ENCODE peak calls at places on chromosomes 6 and 20, in six cellular contexts. Y, U, F, G, C and P are unnamed samples.

GRCh38 chr6:160284575-160284974 is 26.0 kb upstream of the SLC22A2 start:
- DNase-seq in Y (no peak), U (no peak), G (no peak), C (no peak), F (no peak), P (no peak)

GRCh38 chr20:3980260-3981131 is 34.9 kb downstream of the RNF24 start:
- DNase-seq in G (peak), F (no peak), U (peak), C (peak), Y (peak), P (peak)

GRCh38 chr20:34531608-34532265 is 15.5 kb downstream of the DYNLRB1 start:
- DNase-seq in G (no peak), C (no peak), U (no peak), F (no peak), Y (no peak), P (no peak)

GRCh38 chr6:157885211-157885788 is 62.3 kb downstream of the SNX9 start:
- DNase-seq in C (no peak), G (no peak), F (no peak), U (no peak), Y (peak), P (no peak)

GRCh38 chr6:131917763-131918649 is 33.2 kb downstream of the CCN2 start:
- DNase-seq in G (no peak), C (no peak), F (no peak), Y (no peak), U (no peak), P (no peak)

GRCh38 chr20:47326718-47327137 is 29.8 kb downstream of the ZMYND8 start:
- DNase-seq in F (no peak), G (no peak), U (no peak), C (peak), Y (peak), P (no peak)

GRCh38 chr6:152329640-152330202 is 307.4 kb downstream of the SYNE1 start:
- DNase-seq in U (no peak), F (no peak), C (no peak), G (no peak), Y (no peak), P (peak)

GRCh38 chr6:111871725-111872520 is 1.3 kb downstream of the FYN start:
- DNase-seq in F (no peak), G (peak), C (no peak), Y (peak), U (peak), P (no peak)

GRCh38 chr6:79421001-79421411 is 116.2 kb downstream of the LCA5 start:
- DNase-seq in U (no peak), C (no peak), G (no peak), F (no peak), Y (peak), P (no peak)

GRCh38 chr20:2299301-2299700 is 3.5 kb downstream of the TGM3 start:
- DNase-seq in F (no peak), U (no peak), C (peak), G (no peak), Y (no peak), P (peak)

GRCh38 chr6:168942646-168943045 is 311.0 kb downstream of the THBS2 start:
- DNase-seq in C (no peak), U (no peak), Y (no peak), F (no peak), G (no peak), P (no peak)

GRCh38 chr6:158645064-158646022 is 800 bp upstream of the DYNLT1 start:
- DNase-seq in C (no peak), F (no peak), U (no peak), Y (no peak), G (no peak), P (no peak)

GRCh38 chr6:117451607-117452164 is 25.9 kb upstream of the ROS1 start:
- DNase-seq in Y (no peak), G (no peak), U (no peak), C (no peak), F (no peak), P (peak)

GRCh38 chr20:2756056-2756611 is 44.3 kb downstream of the CPXM1 start:
- DNase-seq in U (peak), G (peak), F (no peak), Y (peak), C (peak), P (peak)

GRCh38 chr6:41719796-41720620 is 15.4 kb downstream of the TFEB start:
- DNase-seq in Y (no peak), F (no peak), C (no peak), U (no peak), G (no peak), P (no peak)

GRCh38 chr20:19921349-19921793 is 95.8 kb upstream of the NAA20 start:
- DNase-seq in F (no peak), C (no peak), G (no peak), Y (no peak), U (no peak), P (no peak)

GRCh38 chr20:19915111-19915798 is 101.9 kb upstream of the NAA20 start:
- DNase-seq in C (no peak), F (no peak), U (no peak), Y (no peak), G (no peak), P (peak)

GRCh38 chr20:19920388-19921138 is 96.6 kb upstream of the NAA20 start:
- DNase-seq in U (peak), C (no peak), F (no peak), Y (no peak), G (no peak), P (no peak)

GRCh38 chr20:19917110-19917509 is 100.1 kb upstream of the NAA20 start:
- DNase-seq in G (no peak), Y (no peak), F (no peak), U (no peak), C (no peak), P (no peak)

DNA sequence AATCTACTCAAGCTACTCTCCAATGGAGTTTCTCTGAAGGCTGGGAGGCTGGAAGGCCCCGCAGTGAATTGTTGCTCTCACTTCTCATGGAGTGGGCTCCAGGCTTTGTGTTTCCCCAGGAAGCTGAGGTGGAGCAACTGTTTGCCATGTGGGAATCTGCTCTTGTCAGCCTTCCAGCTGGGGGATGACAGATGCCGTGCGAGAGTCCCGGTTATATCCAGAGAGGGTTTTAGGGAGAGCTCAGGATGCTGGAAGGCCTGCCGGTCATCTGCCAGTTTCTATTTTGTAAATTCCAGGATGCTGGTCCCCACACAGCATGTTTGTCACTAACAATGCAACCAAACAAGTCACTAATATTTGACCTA is 98.2 kb upstream of the NAA20 start:
- DNase-seq in U (peak), F (no peak), G (no peak), C (no peak), Y (no peak), P (no peak)
- TF ChIP-seq MYC in U (no peak), F (no peak), G (no peak), C (no peak), Y (no peak), P (no peak)

DNA sequence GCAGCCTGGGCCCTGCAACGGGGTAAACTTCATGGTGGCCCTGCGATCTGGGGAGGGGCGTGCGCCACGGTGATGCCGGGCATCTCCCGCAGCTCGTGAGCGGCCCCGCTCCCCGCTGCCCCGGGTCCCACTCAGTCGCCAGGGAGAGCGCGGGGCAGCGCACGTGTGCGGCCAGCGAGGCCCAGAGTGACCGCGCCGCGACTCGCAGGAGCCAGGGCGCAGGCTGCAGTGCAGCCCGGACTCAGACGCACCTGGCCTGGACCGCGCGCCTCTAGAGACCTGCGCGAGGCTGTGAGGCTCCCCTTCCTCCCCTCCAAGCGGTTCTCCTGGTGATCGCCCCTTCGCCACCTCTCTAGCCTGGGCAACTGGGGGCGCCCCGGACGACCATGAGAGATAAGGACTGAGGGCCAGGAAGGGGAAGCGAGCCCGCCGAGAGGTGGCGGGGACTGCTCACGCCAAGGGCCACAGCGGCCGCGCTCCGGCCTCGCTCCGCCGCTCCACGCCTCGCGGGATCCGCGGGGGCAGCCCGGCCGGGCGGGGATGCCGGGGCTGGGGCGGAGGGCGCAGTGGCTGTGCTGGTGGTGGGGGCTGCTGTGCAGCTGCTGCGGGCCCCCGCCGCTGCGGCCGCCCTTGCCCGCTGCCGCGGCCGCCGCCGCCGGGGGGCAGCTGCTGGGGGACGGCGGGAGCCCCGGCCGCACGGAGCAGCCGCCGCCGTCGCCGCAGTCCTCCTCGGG is 684 bp downstream of the BMP6 start:
- DNase-seq in C (peak), F (no peak), G (peak), U (no peak), Y (no peak), P (peak)
- H3K4me3 ChIP-seq in C (peak), F (peak), G (peak), U (peak), Y (peak), P (no peak)

DNA sequence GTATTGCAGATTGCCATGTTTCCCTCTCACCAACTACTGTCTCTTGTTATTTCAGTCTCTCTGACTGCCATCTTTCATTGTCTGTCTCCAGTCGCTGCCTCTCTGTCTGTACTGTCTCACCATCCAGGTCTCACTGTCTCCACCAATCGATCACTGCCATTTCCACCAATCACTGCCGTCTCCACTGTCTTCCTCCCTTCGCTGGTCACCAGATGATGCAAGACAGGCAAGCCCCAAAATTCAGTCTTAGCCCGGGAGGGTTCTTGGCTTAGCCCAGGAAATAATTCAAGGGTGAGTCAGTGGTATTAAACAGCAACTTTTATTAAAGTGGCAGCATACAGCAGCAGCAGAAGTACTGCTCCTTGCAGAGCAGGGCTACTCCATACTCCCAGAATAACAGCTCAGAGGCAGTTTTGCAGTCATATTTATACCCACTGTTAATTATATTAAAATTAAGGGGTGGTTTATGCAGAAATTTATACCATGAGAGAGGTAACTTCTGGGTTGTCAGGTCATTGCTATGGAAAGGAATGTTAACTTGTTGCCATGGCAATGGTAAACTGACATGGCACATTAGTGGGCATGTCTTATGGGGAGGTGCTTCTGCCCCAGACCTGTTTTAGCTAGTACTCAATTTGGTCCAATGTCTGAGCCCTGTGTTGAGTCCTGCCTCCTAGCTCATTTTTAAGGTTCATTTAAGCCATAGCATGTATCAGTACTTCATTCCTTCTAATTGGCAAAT is 23.0 kb upstream of the ECHDC1 start:
- DNase-seq in U (no peak), G (peak), Y (peak), C (peak), F (no peak), P (peak)
- TF ChIP-seq MAX in U (no peak), G (no peak), Y (no peak), C (no peak), F (no peak), P (no peak)

DNA sequence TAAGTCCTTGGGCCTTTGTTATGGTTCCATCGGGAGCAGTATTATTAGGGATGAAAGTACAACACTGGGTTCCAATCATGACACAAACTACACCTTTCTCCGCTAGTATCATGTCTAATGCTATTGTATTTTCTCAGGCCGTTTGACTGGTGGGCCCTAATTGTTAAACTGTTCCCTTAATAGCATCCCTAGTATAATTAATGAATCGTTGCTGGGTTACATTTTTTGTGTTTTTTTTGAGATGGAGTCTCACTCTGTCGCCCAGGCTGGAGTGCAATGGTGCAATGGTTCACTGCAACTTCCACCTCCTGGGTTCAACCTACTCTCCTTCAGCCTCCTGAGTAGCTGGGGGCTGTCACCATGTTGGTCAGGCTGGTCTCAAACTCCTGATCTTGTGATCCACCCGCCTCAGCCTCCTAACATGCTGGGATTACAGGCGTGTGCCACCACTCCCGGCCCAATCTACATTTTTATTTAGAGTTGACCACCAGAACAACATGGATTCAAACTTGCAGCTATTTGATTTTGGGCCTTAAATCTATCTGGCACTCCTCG is 4.1 kb upstream of the ZNFX1 start:
- DNase-seq in U (no peak), G (no peak), F (no peak), Y (no peak), C (no peak), P (peak)
- TF ChIP-seq MYC in U (no peak), G (no peak), F (no peak), Y (no peak), C (no peak), P (no peak)

GRCh38 chr20:33466303-33466646 is 22.7 kb upstream of the SNTA1 start:
- DNase-seq in C (no peak), Y (no peak), G (no peak), F (no peak), U (no peak), P (no peak)

GRCh38 chr20:33465536-33466302 is 22.2 kb upstream of the SNTA1 start:
- DNase-seq in U (peak), Y (no peak), F (no peak), C (no peak), G (no peak), P (no peak)

GRCh38 chr20:33459599-33459998 is 16.0 kb upstream of the SNTA1 start:
- DNase-seq in G (no peak), Y (no peak), U (no peak), C (no peak), F (no peak), P (no peak)

GRCh38 chr20:33463332-33464101 is 20.0 kb upstream of the SNTA1 start:
- DNase-seq in G (no peak), Y (no peak), C (no peak), U (no peak), F (no peak), P (no peak)

GRCh38 chr20:33460711-33461110 is 17.1 kb upstream of the SNTA1 start:
- DNase-seq in Y (no peak), G (no peak), C (no peak), F (no peak), U (no peak), P (no peak)
- H3K4me3 ChIP-seq in Y (no peak), G (no peak), C (no peak), F (no peak), U (no peak), P (no peak)

GRCh38 chr20:21511485-21511849 is 2.4 kb downstream of the NKX2-2 start:
- DNase-seq in U (no peak), Y (no peak), G (no peak), C (no peak), F (no peak), P (no peak)
- TF ChIP-seq MAX in U (no peak), Y (no peak), G (no peak), C (no peak), F (no peak), P (no peak)